ENCODE peak calls at places on chromosomes 13 and 19, in ten cellular contexts. X, M, H, Q, T, L, Z, B, R and I are unnamed samples.
A peak's percentile ranks its signal among the peaks of the same experiment; 100 is the strongest.

GRCh38 chr13:36438594-36439483 is 6.5 kb downstream of the CCNA1 start:
- DNase-seq in T (no peak), B (no peak), X (no peak), R (no peak), M (peak; percentile 12), Q (no peak), H (no peak), L (no peak), Z (no peak), I (no peak)

GRCh38 chr13:113351514-113352026 is 12.4 kb downstream of the GRTP1 start:
- DNase-seq in H (no peak), X (no peak), M (no peak), B (no peak), Z (no peak), L (no peak), Q (no peak), R (peak; percentile 37), T (no peak), I (no peak)

GRCh38 chr19:33703438-33703750 is 81.6 kb downstream of the CHST8 start:
- DNase-seq in R (peak; percentile 7), H (no peak), Z (no peak), X (no peak), Q (no peak), M (no peak), B (no peak), T (no peak), L (no peak), I (no peak)

GRCh38 chr19:31890230-31890629 is 455.2 kb upstream of the ZNF507 start:
- DNase-seq in B (no peak), L (no peak), Z (no peak), R (no peak), T (no peak), M (no peak), Q (no peak), H (no peak), X (no peak), I (no peak)

GRCh38 chr13:110232756-110233155 is 74.2 kb downstream of the COL4A1 start:
- DNase-seq in B (no peak), T (no peak), H (no peak), M (no peak), X (no peak), L (no peak), R (no peak), Z (no peak), Q (no peak), I (peak; percentile 42)

GRCh38 chr13:101209206-101209893 is 207.0 kb downstream of the NALCN start:
- DNase-seq in H (no peak), Z (no peak), M (no peak), T (no peak), X (no peak), R (no peak), B (no peak), L (no peak), Q (no peak), I (no peak)

GRCh38 chr13:113275387-113275786 is 21.7 kb upstream of the LAMP1 start:
- DNase-seq in M (peak; percentile 40), T (no peak), Z (no peak), R (no peak), B (no peak), X (peak; percentile 58), L (no peak), Q (peak; percentile 50), H (no peak), I (peak; percentile 33)

GRCh38 chr19:57665261-57665806 is 3.4 kb upstream of the ZSCAN4 start:
- DNase-seq in B (no peak), Z (no peak), T (no peak), L (no peak), M (no peak), X (no peak), H (no peak), Q (no peak), R (no peak), I (no peak)

GRCh38 chr13:23391752-23392151 is 41.8 kb downstream of the SACS start:
- DNase-seq in X (no peak), Z (no peak), M (no peak), H (no peak), Q (no peak), B (no peak), L (no peak), R (no peak), T (no peak), I (peak; percentile 61)

GRCh38 chr13:35566340-35566739 is 89.9 kb upstream of the MAB21L1 start:
- DNase-seq in H (no peak), L (no peak), B (no peak), Z (no peak), R (no peak), M (no peak), Q (no peak), X (no peak), T (no peak), I (peak; percentile 7)

GRCh38 chr13:85557651-85558050 is 241.6 kb downstream of the SLITRK6 start:
- DNase-seq in R (no peak), Q (no peak), L (no peak), H (no peak), X (no peak), Z (no peak), B (no peak), M (no peak), T (no peak), I (no peak)

GRCh38 chr13:93810264-93810663 is 583.7 kb downstream of the GPC6 start:
- DNase-seq in L (no peak), B (no peak), Z (no peak), X (no peak), R (no peak), T (no peak), M (no peak), Q (no peak), H (no peak), I (no peak)

GRCh38 chr19:47197141-47197540 is 33.9 kb downstream of the BBC3 start:
- DNase-seq in H (no peak), M (no peak), Q (no peak), R (no peak), Z (no peak), T (no peak), L (no peak), B (no peak), X (no peak), I (no peak)

GRCh38 chr13:49821216-49821820 is 28.8 kb upstream of the KPNA3 start:
- DNase-seq in M (no peak), B (no peak), H (no peak), L (no peak), T (no peak), Z (no peak), X (no peak), R (no peak), Q (no peak), I (no peak)

GRCh38 chr13:35884211-35884610 is 247.0 kb downstream of the DCLK1 start:
- DNase-seq in R (no peak), M (no peak), X (no peak), Q (no peak), L (no peak), B (no peak), T (no peak), Z (no peak), H (no peak), I (no peak)

GRCh38 chr13:98513837-98514236 is 63.1 kb downstream of the STK24 start:
- DNase-seq in H (no peak), M (no peak), B (no peak), Z (no peak), Q (no peak), T (no peak), L (no peak), X (no peak), R (no peak), I (no peak)

GRCh38 chr19:55340144-55340783 is 588 bp downstream of the KMT5C start:
- DNase-seq in Z (peak; percentile 79), L (no peak), B (no peak), M (no peak), X (peak; percentile 12), Q (no peak), H (no peak), T (peak; percentile 79), R (no peak), I (no peak)

DNA sequence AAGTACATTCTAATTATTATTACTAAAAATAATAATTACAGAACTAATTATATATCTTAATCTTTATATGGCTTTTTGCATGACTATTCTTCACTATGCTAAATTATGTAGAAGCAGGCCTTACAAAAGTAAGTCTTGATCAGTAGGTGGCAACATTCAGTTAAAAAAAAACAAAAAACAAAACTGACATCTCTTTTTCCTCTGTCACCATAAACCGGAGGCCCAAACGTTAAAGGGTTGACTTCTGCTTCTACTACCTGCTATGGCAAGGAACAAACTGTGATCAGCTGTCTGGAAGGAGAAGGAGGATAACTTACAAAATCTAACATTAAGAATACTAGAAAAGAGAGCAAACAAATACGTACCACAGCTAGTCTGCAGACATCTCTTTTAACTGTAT is 1525.6 kb downstream of the SLITRK1 start:
- DNase-seq in Z (no peak), L (no peak), X (peak; percentile 16), R (no peak), H (no peak), B (no peak), M (no peak), T (no peak), Q (no peak), I (no peak)
- H3K4me3 ChIP-seq in Z (no peak overlapping the region), L (no peak overlapping the region), X (no peak overlapping the region), R (no peak overlapping the region), H (no peak overlapping the region), B (no peak overlapping the region), M (no peak overlapping the region), T (no peak overlapping the region), Q (no peak overlapping the region), I (no peak overlapping the region)

DNA sequence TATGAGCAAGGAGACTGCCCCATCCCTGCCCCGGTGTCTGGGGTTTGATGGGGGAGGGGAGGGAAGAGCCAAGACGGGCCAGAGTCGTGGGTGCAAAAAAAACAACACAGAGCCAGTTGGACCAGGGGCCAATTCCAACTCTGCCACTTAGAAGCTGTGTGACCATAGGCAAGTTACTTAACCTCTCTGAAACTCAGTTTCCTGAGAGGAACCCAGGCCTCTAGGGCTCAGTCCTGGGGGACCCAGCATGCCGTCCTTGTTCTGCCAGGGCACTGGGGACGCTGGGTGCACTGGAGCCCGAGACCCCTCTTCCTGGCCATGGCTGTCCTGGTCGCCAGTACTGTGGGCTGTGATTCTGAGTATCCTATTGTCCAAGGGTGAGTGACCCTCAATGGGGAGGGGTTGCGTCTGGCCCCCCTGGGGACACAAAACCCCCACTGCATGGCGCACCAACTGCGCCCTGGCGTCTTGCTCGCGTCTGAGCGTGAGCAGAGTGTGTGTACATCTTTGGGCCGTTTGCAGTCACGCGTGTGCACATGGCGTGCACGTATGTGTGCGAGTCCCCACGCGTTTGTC is 24.6 kb downstream of the CLEC4M start:
- DNase-seq in M (no peak), L (no peak), T (peak; percentile 39), H (no peak), B (no peak), Q (no peak), R (no peak), X (no peak), Z (no peak), I (no peak)
- H3K4me3 ChIP-seq in M (no peak overlapping the region), L (no peak overlapping the region), T (no peak overlapping the region), H (no peak overlapping the region), B (no peak overlapping the region), Q (no peak overlapping the region), R (no peak overlapping the region), X (no peak overlapping the region), Z (peak overlapping the region; percentile 6), I (no peak overlapping the region)

GRCh38 chr13:71368301-71368700 is 498.7 kb downstream of the DACH1 start:
- DNase-seq in B (no peak), H (no peak), M (no peak), R (no peak), Q (no peak), L (no peak), T (no peak), Z (no peak), X (no peak), I (no peak)
- H3K4me3 ChIP-seq in B (no peak overlapping the region), H (no peak overlapping the region), M (no peak overlapping the region), R (no peak overlapping the region), Q (no peak overlapping the region), L (no peak overlapping the region), T (no peak overlapping the region), Z (no peak overlapping the region), X (no peak overlapping the region), I (no peak overlapping the region)

GRCh38 chr13:33953781-33954180 is 135.8 kb downstream of the RFC3 start:
- DNase-seq in T (no peak), L (no peak), R (no peak), H (no peak), M (no peak), X (no peak), B (no peak), Q (no peak), Z (no peak), I (no peak)
- H3K4me3 ChIP-seq in T (no peak overlapping the region), L (no peak overlapping the region), R (no peak overlapping the region), H (no peak overlapping the region), M (no peak overlapping the region), X (no peak overlapping the region), B (no peak overlapping the region), Q (no peak overlapping the region), Z (no peak overlapping the region), I (no peak overlapping the region)